ENCODE peak calls at places on chromosomes 13 and 19, in four cellular contexts. L, T, B and Y are unnamed samples.

GRCh38 chr13:98839826-98840769 is 87.6 kb upstream of the SLC15A1 start:
- DNase-seq in B (peak; percentile 20), T (no peak), L (no peak), Y (no peak)

GRCh38 chr13:50006426-50007135 is 8.7 kb upstream of the KCNRG start:
- DNase-seq in B (no peak), T (no peak), L (no peak), Y (no peak)

GRCh38 chr13:90103099-90103784 is 1244.2 kb upstream of the MIR17HG start:
- DNase-seq in B (no peak), T (no peak), L (no peak), Y (no peak)

GRCh38 chr13:58855283-58855682 is 1223.7 kb downstream of the PCDH17 start:
- DNase-seq in T (no peak), B (no peak), L (no peak), Y (no peak)

GRCh38 chr13:48493851-48494250 is 39.0 kb downstream of the RCBTB2 start:
- DNase-seq in L (no peak), T (no peak), B (no peak), Y (no peak)

GRCh38 chr19:48746738-48747575 is at the start of gene IZUMO1:
- DNase-seq in B (no peak), L (peak; percentile 77), T (no peak), Y (peak; percentile 99)

GRCh38 chr19:49133621-49134454 is 14.5 kb downstream of the PPFIA3 start:
- DNase-seq in B (no peak), T (no peak), L (no peak), Y (peak; percentile 92)

GRCh38 chr19:16462757-16463250 is 9.0 kb downstream of the EPS15L1 start:
- DNase-seq in L (no peak), B (no peak), T (no peak), Y (peak; percentile 79)

GRCh38 chr13:32228330-32229041 is 86.7 kb downstream of the ZAR1L start:
- DNase-seq in T (no peak), B (no peak), L (no peak), Y (peak; percentile 23)

GRCh38 chr19:12244370-12244769 is 50.3 kb downstream of the ZNF44 start:
- DNase-seq in L (no peak), B (no peak), T (no peak), Y (no peak)

GRCh38 chr13:50075619-50076097 is 60.4 kb downstream of the KCNRG start:
- DNase-seq in L (no peak), B (no peak), T (no peak), Y (peak; percentile 80)

GRCh38 chr19:46733693-46734240 is 12.1 kb upstream of the FKRP start:
- DNase-seq in L (no peak), T (no peak), B (no peak), Y (no peak)

GRCh38 chr13:40562975-40563349 is 103.5 kb downstream of the FOXO1 start:
- DNase-seq in B (no peak), L (no peak), T (no peak), Y (no peak)

GRCh38 chr19:44111910-44112463 is 1.2 kb upstream of the ZNF225 start:
- DNase-seq in B (no peak), T (no peak), L (no peak), Y (peak; percentile 60)

GRCh38 chr13:48160879-48161278 is 66.0 kb upstream of the MED4 start:
- DNase-seq in L (no peak), B (no peak), T (no peak), Y (peak; percentile 47)

GRCh38 chr13:30247406-30247805 is 59.9 kb downstream of the KATNAL1 start:
- DNase-seq in T (no peak), L (no peak), B (no peak), Y (no peak)

GRCh38 chr13:73851104-73851503 is 283.1 kb downstream of the KLF12 start:
- DNase-seq in L (no peak), T (no peak), B (no peak), Y (peak; percentile 29)

GRCh38 chr13:98389319-98389718 is 187.6 kb downstream of the STK24 start:
- DNase-seq in B (no peak), T (no peak), L (no peak), Y (no peak)

GRCh38 chr13:62510906-62511655 is 1095.4 kb upstream of the PCDH20 start:
- DNase-seq in B (no peak), T (no peak), L (no peak), Y (no peak)

GRCh38 chr19:46898731-46899130 is 37.9 kb downstream of the ARHGAP35 start:
- DNase-seq in T (no peak), B (no peak), L (no peak), Y (peak; percentile 89)